ENCODE peak calls at places on chromosomes 7 and 10, in four cellular contexts. Y is T follicular helper cell; A is cardiac muscle cell; D is stimulated activated CD4-positive, alpha-beta T cell treated with anti-CD3 and anti-CD28 coated beads, Interleukin-1b, Interleukin-23, amount 100 ng/mL, for 24 hours. I is an unnamed sample.

GRCh38 chr10:18582803-18583202 is 68.6 kb downstream of the NSUN6 start:
- DNase-seq in Y (no peak), A (peak; percentile 43), D (no peak), I (no peak)

GRCh38 chr10:79286318-79286951 is 60.8 kb upstream of the PPIF start:
- DNase-seq in A (peak; percentile 28), Y (peak; percentile 76), D (peak; percentile 37), I (peak; percentile 80)

GRCh38 chr10:76287856-76288255 is 856.4 kb downstream of the LRMDA start:
- DNase-seq in A (peak; percentile 38), D (no peak), Y (no peak), I (no peak)

GRCh38 chr7:92259610-92260247 is 14.0 kb downstream of the ANKIB1 start:
- DNase-seq in A (no peak), D (no peak), Y (no peak), I (no peak)

GRCh38 chr7:143288836-143289235 is 685 bp downstream of the CASP2 start:
- DNase-seq in D (no peak), A (no peak), Y (no peak), I (no peak)

GRCh38 chr10:19412531-19412930 is 363.9 kb downstream of the MALRD1 start:
- DNase-seq in D (no peak), A (peak; percentile 56), Y (no peak), I (no peak)

GRCh38 chr7:120792861-120793130 is 65.1 kb downstream of the TSPAN12 start:
- DNase-seq in A (no peak), D (no peak), Y (no peak), I (no peak)

GRCh38 chr10:78687616-78688015 is 381.1 kb upstream of the ZMIZ1 start:
- DNase-seq in Y (no peak), A (no peak), D (no peak), I (no peak)

GRCh38 chr7:34550996-34551395 is 107.0 kb upstream of the NPSR1 start:
- DNase-seq in A (no peak), D (no peak), Y (no peak), I (no peak)

GRCh38 chr10:10462116-10462515 is 555.6 kb upstream of the CELF2 start:
- DNase-seq in D (no peak), A (no peak), Y (no peak), I (no peak)

GRCh38 chr10:131081386-131081785 is 230.1 kb downstream of the TCERG1L start:
- DNase-seq in A (no peak), D (no peak), Y (no peak), I (no peak)